ENCODE peak calls at places on chromosome 12, in four cellular contexts. U is K562, H is HepG2, G is GM12878. D is an unnamed sample.

GRCh38 chr12:6644903-6645302 is 2.3 kb downstream of the ACRBP start:
- DNase-seq in U (no peak), H (no peak), G (no peak), D (peak)

GRCh38 chr12:25689996-25690501 is 137.0 kb upstream of the LMNTD1 start:
- DNase-seq in U (no peak), H (no peak), G (no peak), D (no peak)

GRCh38 chr12:93122569-93123091 is 193.5 kb upstream of the EEA1 start:
- DNase-seq in U (no peak), H (peak), G (no peak), D (no peak)

GRCh38 chr12:53961025-53961761 is 6.5 kb downstream of the HOXC12 start:
- DNase-seq in U (peak), H (no peak), G (no peak), D (no peak)

GRCh38 chr12:82527165-82527780 is 159.4 kb upstream of the TMTC2 start:
- DNase-seq in U (peak), H (peak), G (no peak), D (peak)

GRCh38 chr12:124625867-124626675 is 58.7 kb upstream of the NCOR2 start:
- DNase-seq in U (peak), H (peak), G (no peak), D (no peak)

GRCh38 chr12:119412811-119413794 is 78.6 kb downstream of the CCDC60 start:
- DNase-seq in U (peak), H (peak), G (no peak), D (peak)

GRCh38 chr12:96861656-96862055 is 45.4 kb upstream of the NEDD1 start:
- DNase-seq in U (no peak), H (no peak), G (no peak), D (no peak)

GRCh38 chr12:107718606-107719005 is 33.0 kb downstream of the PWP1 start:
- DNase-seq in U (no peak), H (no peak), G (no peak), D (no peak)

GRCh38 chr12:87982208-87982607 is 47.0 kb downstream of the C12orf50 start:
- DNase-seq in U (no peak), H (no peak), G (no peak), D (no peak)

GRCh38 chr12:116642683-116643082 is 83.5 kb downstream of the MAP1LC3B2 start:
- DNase-seq in U (no peak), H (no peak), G (no peak), D (no peak)

GRCh38 chr12:121581681-121582439 is 1.0 kb upstream of the KDM2B start:
- DNase-seq in U (peak), H (no peak), G (no peak), D (no peak)

GRCh38 chr12:54175130-54175963 is 13.4 kb downstream of the SMUG1 start:
- DNase-seq in U (peak), H (no peak), G (no peak), D (no peak)

GRCh38 chr12:53343449-53343848 is 7.3 kb upstream of the SP7 start:
- DNase-seq in U (no peak), H (no peak), G (no peak), D (no peak)

GRCh38 chr12:9113987-9114309 is 1.8 kb downstream of the A2M start:
- DNase-seq in U (no peak), H (peak), G (no peak), D (no peak)

GRCh38 chr12:81758421-81759214 is 532 bp downstream of the PPFIA2 start:
- DNase-seq in U (no peak), H (no peak), G (no peak), D (peak)

GRCh38 chr12:4109826-4110225 is 163.7 kb upstream of the CCND2 start:
- DNase-seq in U (no peak), H (no peak), G (no peak), D (no peak)

GRCh38 chr12:110907583-110907982 is 12.8 kb downstream of the MYL2 start:
- DNase-seq in U (no peak), H (no peak), G (no peak), D (no peak)
- TF ChIP-seq CREM in U (no peak), H (no peak), G (no peak), D (no peak)

GRCh38 chr12:105091495-105092206 is 7.4 kb upstream of the ALDH1L2 start:
- DNase-seq in U (no peak), H (no peak), G (no peak), D (no peak)

GRCh38 chr12:105089817-105090216 is 5.6 kb upstream of the ALDH1L2 start:
- DNase-seq in U (no peak), H (no peak), G (no peak), D (no peak)

GRCh38 chr12:105090361-105090760 is 6.1 kb upstream of the ALDH1L2 start:
- DNase-seq in U (no peak), H (no peak), G (no peak), D (peak)

GRCh38 chr12:105092336-105092735 is 8.1 kb upstream of the ALDH1L2 start:
- DNase-seq in U (no peak), H (no peak), G (no peak), D (peak)
- TF ChIP-seq CREM in U (no peak), H (no peak), G (no peak), D (no peak)

GRCh38 chr12:106429636-106430035 is 72.1 kb downstream of the POLR3B start:
- DNase-seq in U (no peak), H (no peak), G (no peak), D (no peak)
- TF ChIP-seq CREM in U (no peak), H (no peak), G (no peak), D (no peak)

GRCh38 chr12:76531056-76531455 is 28.5 kb downstream of the OSBPL8 start:
- DNase-seq in U (no peak), H (no peak), G (no peak), D (no peak)
- TF ChIP-seq CREM in U (no peak), H (no peak), G (no peak), D (no peak)

DNA sequence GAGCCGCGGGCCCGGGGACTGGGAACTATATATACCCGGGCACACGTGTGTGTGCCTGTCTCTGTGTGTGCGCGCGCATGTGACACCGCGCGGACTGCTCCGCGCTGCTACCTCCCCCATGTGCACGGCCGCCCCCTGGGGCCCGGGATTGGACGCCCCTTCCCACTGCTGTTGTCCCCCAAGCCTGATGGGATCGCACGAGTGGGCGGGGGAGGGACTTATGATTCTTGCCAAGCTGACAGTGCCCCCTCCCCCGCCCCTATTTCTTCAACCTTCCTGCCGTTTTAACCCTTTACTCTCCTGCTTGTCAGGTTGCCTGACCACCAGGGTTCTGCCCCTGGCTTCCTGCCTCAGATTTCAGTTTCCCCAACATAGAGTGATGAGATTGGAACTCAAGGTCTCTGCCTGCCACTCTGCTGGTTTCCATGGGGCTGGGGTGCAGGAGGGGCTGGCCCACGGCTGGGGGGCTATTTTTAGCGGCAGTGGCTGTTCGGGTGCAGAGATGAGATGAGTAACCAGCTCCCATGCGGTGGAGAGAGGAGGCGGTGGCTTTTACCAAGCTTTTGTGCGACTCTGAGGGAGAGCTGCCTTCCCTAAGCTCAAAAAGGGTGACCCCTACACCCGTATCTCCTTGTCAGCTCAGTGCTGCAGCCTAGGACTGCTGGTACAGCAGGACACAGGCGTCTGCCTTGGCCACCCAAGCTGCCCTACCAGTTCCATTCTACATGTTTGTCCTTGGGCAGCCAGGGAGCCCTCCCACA is at the start of gene DDN:
- DNase-seq in U (peak), H (no peak), G (no peak), D (no peak)
- TF ChIP-seq CREM in U (no peak), H (no peak), G (no peak), D (no peak)

D was measured in WTC11.